ENCODE peak calls at places on chromosomes 2 and 18, in six cellular contexts. One of them, this sample, is unnamed.

GRCh38 chr18:79851489-79851888 is 53.8 kb downstream of the KCNG2 start:
- DNase-seq in GOT3: no peak
- DNase-seq in T-cell: no peak
- DNase-seq in C1 segment of cervical spinal cord: no peak
- DNase-seq in stimulated activated CD4-positive, alpha-beta T cell treated with anti-CD3 and anti-CD28 coated beads, Interleukin-15, amount 100 ng/mL, for 24 hours: no peak
- DNase-seq in activated naive CD4-positive, alpha-beta T cell treated with anti-CD3 and anti-CD28 coated beads, Interleukin-2, amount 10 ng/mL, durations not matched to agents 7 days and 5 days: no peak
- DNase-seq in this sample: no peak

GRCh38 chr2:219076253-219076652 is 15.5 kb upstream of the IHH start:
- DNase-seq in GOT3: no peak
- DNase-seq in T-cell: no peak
- DNase-seq in C1 segment of cervical spinal cord: no peak
- DNase-seq in stimulated activated CD4-positive, alpha-beta T cell treated with anti-CD3 and anti-CD28 coated beads, Interleukin-15, amount 100 ng/mL, for 24 hours: no peak
- DNase-seq in activated naive CD4-positive, alpha-beta T cell treated with anti-CD3 and anti-CD28 coated beads, Interleukin-2, amount 10 ng/mL, durations not matched to agents 7 days and 5 days: no peak
- DNase-seq in this sample: no peak

GRCh38 chr18:70044626-70045025 is 97.0 kb upstream of the CD226 start:
- DNase-seq in GOT3: no peak
- DNase-seq in T-cell: no peak
- DNase-seq in C1 segment of cervical spinal cord: no peak
- DNase-seq in stimulated activated CD4-positive, alpha-beta T cell treated with anti-CD3 and anti-CD28 coated beads, Interleukin-15, amount 100 ng/mL, for 24 hours: no peak
- DNase-seq in activated naive CD4-positive, alpha-beta T cell treated with anti-CD3 and anti-CD28 coated beads, Interleukin-2, amount 10 ng/mL, durations not matched to agents 7 days and 5 days: no peak
- DNase-seq in this sample: peak

GRCh38 chr2:24337958-24338357 is 22.4 kb downstream of the ITSN2 start:
- DNase-seq in GOT3: no peak
- DNase-seq in T-cell: no peak
- DNase-seq in C1 segment of cervical spinal cord: no peak
- DNase-seq in stimulated activated CD4-positive, alpha-beta T cell treated with anti-CD3 and anti-CD28 coated beads, Interleukin-15, amount 100 ng/mL, for 24 hours: no peak
- DNase-seq in activated naive CD4-positive, alpha-beta T cell treated with anti-CD3 and anti-CD28 coated beads, Interleukin-2, amount 10 ng/mL, durations not matched to agents 7 days and 5 days: no peak
- DNase-seq in this sample: no peak

GRCh38 chr2:230225486-230225885 is at the start of gene SP140:
- DNase-seq in GOT3: no peak
- DNase-seq in T-cell: peak
- DNase-seq in C1 segment of cervical spinal cord: no peak
- DNase-seq in stimulated activated CD4-positive, alpha-beta T cell treated with anti-CD3 and anti-CD28 coated beads, Interleukin-15, amount 100 ng/mL, for 24 hours: peak
- DNase-seq in activated naive CD4-positive, alpha-beta T cell treated with anti-CD3 and anti-CD28 coated beads, Interleukin-2, amount 10 ng/mL, durations not matched to agents 7 days and 5 days: peak
- DNase-seq in this sample: no peak

GRCh38 chr2:25401307-25402021 is 59.7 kb upstream of the DNMT3A start:
- DNase-seq in GOT3: no peak
- DNase-seq in T-cell: no peak
- DNase-seq in C1 segment of cervical spinal cord: no peak
- DNase-seq in stimulated activated CD4-positive, alpha-beta T cell treated with anti-CD3 and anti-CD28 coated beads, Interleukin-15, amount 100 ng/mL, for 24 hours: no peak
- DNase-seq in activated naive CD4-positive, alpha-beta T cell treated with anti-CD3 and anti-CD28 coated beads, Interleukin-2, amount 10 ng/mL, durations not matched to agents 7 days and 5 days: no peak
- DNase-seq in this sample: no peak

GRCh38 chr2:240244543-240244942 is 104.1 kb upstream of the OTOS start:
- DNase-seq in GOT3: no peak
- DNase-seq in T-cell: no peak
- DNase-seq in C1 segment of cervical spinal cord: no peak
- DNase-seq in stimulated activated CD4-positive, alpha-beta T cell treated with anti-CD3 and anti-CD28 coated beads, Interleukin-15, amount 100 ng/mL, for 24 hours: no peak
- DNase-seq in activated naive CD4-positive, alpha-beta T cell treated with anti-CD3 and anti-CD28 coated beads, Interleukin-2, amount 10 ng/mL, durations not matched to agents 7 days and 5 days: no peak
- DNase-seq in this sample: no peak

GRCh38 chr2:144444418-144444817 is 75.5 kb downstream of the ZEB2 start:
- DNase-seq in GOT3: no peak
- DNase-seq in T-cell: no peak
- DNase-seq in C1 segment of cervical spinal cord: no peak
- DNase-seq in stimulated activated CD4-positive, alpha-beta T cell treated with anti-CD3 and anti-CD28 coated beads, Interleukin-15, amount 100 ng/mL, for 24 hours: no peak
- DNase-seq in activated naive CD4-positive, alpha-beta T cell treated with anti-CD3 and anti-CD28 coated beads, Interleukin-2, amount 10 ng/mL, durations not matched to agents 7 days and 5 days: no peak
- DNase-seq in this sample: no peak

GRCh38 chr2:75238670-75239330 is 39.5 kb upstream of the TACR1 start:
- DNase-seq in GOT3: no peak
- DNase-seq in T-cell: no peak
- DNase-seq in C1 segment of cervical spinal cord: no peak
- DNase-seq in stimulated activated CD4-positive, alpha-beta T cell treated with anti-CD3 and anti-CD28 coated beads, Interleukin-15, amount 100 ng/mL, for 24 hours: no peak
- DNase-seq in activated naive CD4-positive, alpha-beta T cell treated with anti-CD3 and anti-CD28 coated beads, Interleukin-2, amount 10 ng/mL, durations not matched to agents 7 days and 5 days: no peak
- DNase-seq in this sample: peak

GRCh38 chr2:148812306-148812705 is 62.7 kb upstream of the KIF5C start:
- DNase-seq in GOT3: no peak
- DNase-seq in T-cell: no peak
- DNase-seq in C1 segment of cervical spinal cord: no peak
- DNase-seq in stimulated activated CD4-positive, alpha-beta T cell treated with anti-CD3 and anti-CD28 coated beads, Interleukin-15, amount 100 ng/mL, for 24 hours: no peak
- DNase-seq in activated naive CD4-positive, alpha-beta T cell treated with anti-CD3 and anti-CD28 coated beads, Interleukin-2, amount 10 ng/mL, durations not matched to agents 7 days and 5 days: no peak
- DNase-seq in this sample: peak

GRCh38 chr2:84846732-84847131 is 34.2 kb downstream of the TRABD2A start:
- DNase-seq in GOT3: no peak
- DNase-seq in T-cell: no peak
- DNase-seq in C1 segment of cervical spinal cord: no peak
- DNase-seq in stimulated activated CD4-positive, alpha-beta T cell treated with anti-CD3 and anti-CD28 coated beads, Interleukin-15, amount 100 ng/mL, for 24 hours: no peak
- DNase-seq in activated naive CD4-positive, alpha-beta T cell treated with anti-CD3 and anti-CD28 coated beads, Interleukin-2, amount 10 ng/mL, durations not matched to agents 7 days and 5 days: no peak
- DNase-seq in this sample: no peak

GRCh38 chr18:64720781-64721464 is 572.0 kb upstream of the LINC00305 start:
- DNase-seq in GOT3: no peak
- DNase-seq in T-cell: no peak
- DNase-seq in C1 segment of cervical spinal cord: no peak
- DNase-seq in stimulated activated CD4-positive, alpha-beta T cell treated with anti-CD3 and anti-CD28 coated beads, Interleukin-15, amount 100 ng/mL, for 24 hours: no peak
- DNase-seq in activated naive CD4-positive, alpha-beta T cell treated with anti-CD3 and anti-CD28 coated beads, Interleukin-2, amount 10 ng/mL, durations not matched to agents 7 days and 5 days: no peak
- DNase-seq in this sample: no peak

GRCh38 chr2:185291035-185291647 is 447.5 kb upstream of the FSIP2 start:
- DNase-seq in GOT3: no peak
- DNase-seq in T-cell: no peak
- DNase-seq in C1 segment of cervical spinal cord: no peak
- DNase-seq in stimulated activated CD4-positive, alpha-beta T cell treated with anti-CD3 and anti-CD28 coated beads, Interleukin-15, amount 100 ng/mL, for 24 hours: peak
- DNase-seq in activated naive CD4-positive, alpha-beta T cell treated with anti-CD3 and anti-CD28 coated beads, Interleukin-2, amount 10 ng/mL, durations not matched to agents 7 days and 5 days: peak
- DNase-seq in this sample: peak

GRCh38 chr2:207896525-207897295 is 127.0 kb upstream of the FZD5 start:
- DNase-seq in GOT3: no peak
- DNase-seq in T-cell: no peak
- DNase-seq in C1 segment of cervical spinal cord: no peak
- DNase-seq in stimulated activated CD4-positive, alpha-beta T cell treated with anti-CD3 and anti-CD28 coated beads, Interleukin-15, amount 100 ng/mL, for 24 hours: no peak
- DNase-seq in activated naive CD4-positive, alpha-beta T cell treated with anti-CD3 and anti-CD28 coated beads, Interleukin-2, amount 10 ng/mL, durations not matched to agents 7 days and 5 days: no peak
- DNase-seq in this sample: no peak

GRCh38 chr2:135494503-135494902 is 36.5 kb downstream of the ZRANB3 start:
- DNase-seq in GOT3: no peak
- DNase-seq in T-cell: no peak
- DNase-seq in C1 segment of cervical spinal cord: no peak
- DNase-seq in stimulated activated CD4-positive, alpha-beta T cell treated with anti-CD3 and anti-CD28 coated beads, Interleukin-15, amount 100 ng/mL, for 24 hours: no peak
- DNase-seq in activated naive CD4-positive, alpha-beta T cell treated with anti-CD3 and anti-CD28 coated beads, Interleukin-2, amount 10 ng/mL, durations not matched to agents 7 days and 5 days: no peak
- DNase-seq in this sample: peak

GRCh38 chr2:5587726-5588125 is 104.5 kb upstream of the SOX11 start:
- DNase-seq in GOT3: no peak
- DNase-seq in T-cell: no peak
- DNase-seq in C1 segment of cervical spinal cord: no peak
- DNase-seq in stimulated activated CD4-positive, alpha-beta T cell treated with anti-CD3 and anti-CD28 coated beads, Interleukin-15, amount 100 ng/mL, for 24 hours: no peak
- DNase-seq in activated naive CD4-positive, alpha-beta T cell treated with anti-CD3 and anti-CD28 coated beads, Interleukin-2, amount 10 ng/mL, durations not matched to agents 7 days and 5 days: no peak
- DNase-seq in this sample: no peak

GRCh38 chr2:203340791-203341487 is 12.7 kb downstream of the ABI2 start:
- DNase-seq in GOT3: no peak
- DNase-seq in T-cell: no peak
- DNase-seq in C1 segment of cervical spinal cord: no peak
- DNase-seq in stimulated activated CD4-positive, alpha-beta T cell treated with anti-CD3 and anti-CD28 coated beads, Interleukin-15, amount 100 ng/mL, for 24 hours: no peak
- DNase-seq in activated naive CD4-positive, alpha-beta T cell treated with anti-CD3 and anti-CD28 coated beads, Interleukin-2, amount 10 ng/mL, durations not matched to agents 7 days and 5 days: no peak
- DNase-seq in this sample: peak

GRCh38 chr18:48408727-48409590 is at the start of gene ZBTB7C:
- DNase-seq in GOT3: no peak
- DNase-seq in T-cell: no peak
- DNase-seq in C1 segment of cervical spinal cord: no peak
- DNase-seq in stimulated activated CD4-positive, alpha-beta T cell treated with anti-CD3 and anti-CD28 coated beads, Interleukin-15, amount 100 ng/mL, for 24 hours: peak
- DNase-seq in activated naive CD4-positive, alpha-beta T cell treated with anti-CD3 and anti-CD28 coated beads, Interleukin-2, amount 10 ng/mL, durations not matched to agents 7 days and 5 days: peak
- DNase-seq in this sample: no peak

GRCh38 chr2:88683160-88684021 is 8.1 kb upstream of the RPIA start:
- DNase-seq in GOT3: no peak
- DNase-seq in T-cell: no peak
- DNase-seq in C1 segment of cervical spinal cord: no peak
- DNase-seq in stimulated activated CD4-positive, alpha-beta T cell treated with anti-CD3 and anti-CD28 coated beads, Interleukin-15, amount 100 ng/mL, for 24 hours: no peak
- DNase-seq in activated naive CD4-positive, alpha-beta T cell treated with anti-CD3 and anti-CD28 coated beads, Interleukin-2, amount 10 ng/mL, durations not matched to agents 7 days and 5 days: no peak
- DNase-seq in this sample: no peak

GRCh38 chr2:234512884-234513669 is 16.2 kb upstream of the ARL4C start:
- DNase-seq in GOT3: no peak
- DNase-seq in T-cell: no peak
- DNase-seq in C1 segment of cervical spinal cord: no peak
- DNase-seq in stimulated activated CD4-positive, alpha-beta T cell treated with anti-CD3 and anti-CD28 coated beads, Interleukin-15, amount 100 ng/mL, for 24 hours: no peak
- DNase-seq in activated naive CD4-positive, alpha-beta T cell treated with anti-CD3 and anti-CD28 coated beads, Interleukin-2, amount 10 ng/mL, durations not matched to agents 7 days and 5 days: no peak
- DNase-seq in this sample: peak

GRCh38 chr2:230907361-230908093 is 17.5 kb downstream of the GPR55 start:
- DNase-seq in GOT3: no peak
- DNase-seq in T-cell: no peak
- DNase-seq in C1 segment of cervical spinal cord: no peak
- DNase-seq in stimulated activated CD4-positive, alpha-beta T cell treated with anti-CD3 and anti-CD28 coated beads, Interleukin-15, amount 100 ng/mL, for 24 hours: no peak
- DNase-seq in activated naive CD4-positive, alpha-beta T cell treated with anti-CD3 and anti-CD28 coated beads, Interleukin-2, amount 10 ng/mL, durations not matched to agents 7 days and 5 days: no peak
- DNase-seq in this sample: no peak

GRCh38 chr2:241540766-241541561 is 17.6 kb upstream of the BOK start:
- DNase-seq in GOT3: no peak
- DNase-seq in T-cell: peak
- DNase-seq in C1 segment of cervical spinal cord: no peak
- DNase-seq in stimulated activated CD4-positive, alpha-beta T cell treated with anti-CD3 and anti-CD28 coated beads, Interleukin-15, amount 100 ng/mL, for 24 hours: peak
- DNase-seq in activated naive CD4-positive, alpha-beta T cell treated with anti-CD3 and anti-CD28 coated beads, Interleukin-2, amount 10 ng/mL, durations not matched to agents 7 days and 5 days: peak
- DNase-seq in this sample: peak

GRCh38 chr18:23357992-23358594 is 95.0 kb upstream of the RIOK3 start:
- DNase-seq in GOT3: no peak
- DNase-seq in T-cell: no peak
- DNase-seq in C1 segment of cervical spinal cord: no peak
- DNase-seq in stimulated activated CD4-positive, alpha-beta T cell treated with anti-CD3 and anti-CD28 coated beads, Interleukin-15, amount 100 ng/mL, for 24 hours: no peak
- DNase-seq in activated naive CD4-positive, alpha-beta T cell treated with anti-CD3 and anti-CD28 coated beads, Interleukin-2, amount 10 ng/mL, durations not matched to agents 7 days and 5 days: no peak
- DNase-seq in this sample: no peak

GRCh38 chr2:96906719-96907404 is 37.0 kb upstream of the SEMA4C start:
- DNase-seq in GOT3: no peak
- DNase-seq in T-cell: no peak
- DNase-seq in C1 segment of cervical spinal cord: no peak
- DNase-seq in stimulated activated CD4-positive, alpha-beta T cell treated with anti-CD3 and anti-CD28 coated beads, Interleukin-15, amount 100 ng/mL, for 24 hours: no peak
- DNase-seq in activated naive CD4-positive, alpha-beta T cell treated with anti-CD3 and anti-CD28 coated beads, Interleukin-2, amount 10 ng/mL, durations not matched to agents 7 days and 5 days: no peak
- DNase-seq in this sample: peak

GRCh38 chr18:7950380-7951143 is 383.4 kb downstream of the PTPRM start:
- DNase-seq in GOT3: no peak
- DNase-seq in T-cell: no peak
- DNase-seq in C1 segment of cervical spinal cord: no peak
- DNase-seq in stimulated activated CD4-positive, alpha-beta T cell treated with anti-CD3 and anti-CD28 coated beads, Interleukin-15, amount 100 ng/mL, for 24 hours: peak
- DNase-seq in activated naive CD4-positive, alpha-beta T cell treated with anti-CD3 and anti-CD28 coated beads, Interleukin-2, amount 10 ng/mL, durations not matched to agents 7 days and 5 days: no peak
- DNase-seq in this sample: peak

GRCh38 chr2:203730076-203730729 is 23.8 kb downstream of the CD28 start:
- DNase-seq in GOT3: no peak
- DNase-seq in T-cell: no peak
- DNase-seq in C1 segment of cervical spinal cord: no peak
- DNase-seq in stimulated activated CD4-positive, alpha-beta T cell treated with anti-CD3 and anti-CD28 coated beads, Interleukin-15, amount 100 ng/mL, for 24 hours: no peak
- DNase-seq in activated naive CD4-positive, alpha-beta T cell treated with anti-CD3 and anti-CD28 coated beads, Interleukin-2, amount 10 ng/mL, durations not matched to agents 7 days and 5 days: no peak
- DNase-seq in this sample: peak

GRCh38 chr2:231679906-231680283 is 28.4 kb upstream of the PTMA start:
- DNase-seq in GOT3: no peak
- DNase-seq in T-cell: no peak
- DNase-seq in C1 segment of cervical spinal cord: no peak
- DNase-seq in stimulated activated CD4-positive, alpha-beta T cell treated with anti-CD3 and anti-CD28 coated beads, Interleukin-15, amount 100 ng/mL, for 24 hours: no peak
- DNase-seq in activated naive CD4-positive, alpha-beta T cell treated with anti-CD3 and anti-CD28 coated beads, Interleukin-2, amount 10 ng/mL, durations not matched to agents 7 days and 5 days: no peak
- DNase-seq in this sample: no peak

GRCh38 chr18:79397830-79398761 is 2.4 kb downstream of the NFATC1 start:
- DNase-seq in GOT3: no peak
- DNase-seq in T-cell: no peak
- DNase-seq in C1 segment of cervical spinal cord: no peak
- DNase-seq in stimulated activated CD4-positive, alpha-beta T cell treated with anti-CD3 and anti-CD28 coated beads, Interleukin-15, amount 100 ng/mL, for 24 hours: no peak
- DNase-seq in activated naive CD4-positive, alpha-beta T cell treated with anti-CD3 and anti-CD28 coated beads, Interleukin-2, amount 10 ng/mL, durations not matched to agents 7 days and 5 days: no peak
- DNase-seq in this sample: no peak

GRCh38 chr2:9740382-9741040 is 102.8 kb upstream of the TAF1B start:
- DNase-seq in GOT3: no peak
- DNase-seq in T-cell: no peak
- DNase-seq in C1 segment of cervical spinal cord: no peak
- DNase-seq in stimulated activated CD4-positive, alpha-beta T cell treated with anti-CD3 and anti-CD28 coated beads, Interleukin-15, amount 100 ng/mL, for 24 hours: no peak
- DNase-seq in activated naive CD4-positive, alpha-beta T cell treated with anti-CD3 and anti-CD28 coated beads, Interleukin-2, amount 10 ng/mL, durations not matched to agents 7 days and 5 days: no peak
- DNase-seq in this sample: no peak

GRCh38 chr18:33317640-33318039 is 122.9 kb downstream of the CCDC178 start:
- DNase-seq in GOT3: no peak
- DNase-seq in T-cell: no peak
- DNase-seq in C1 segment of cervical spinal cord: no peak
- DNase-seq in stimulated activated CD4-positive, alpha-beta T cell treated with anti-CD3 and anti-CD28 coated beads, Interleukin-15, amount 100 ng/mL, for 24 hours: no peak
- DNase-seq in activated naive CD4-positive, alpha-beta T cell treated with anti-CD3 and anti-CD28 coated beads, Interleukin-2, amount 10 ng/mL, durations not matched to agents 7 days and 5 days: no peak
- DNase-seq in this sample: no peak

GRCh38 chr18:57441395-57441794 is 6.2 kb downstream of the ONECUT2 start:
- DNase-seq in GOT3: no peak
- DNase-seq in T-cell: no peak
- DNase-seq in C1 segment of cervical spinal cord: no peak
- DNase-seq in stimulated activated CD4-positive, alpha-beta T cell treated with anti-CD3 and anti-CD28 coated beads, Interleukin-15, amount 100 ng/mL, for 24 hours: peak
- DNase-seq in activated naive CD4-positive, alpha-beta T cell treated with anti-CD3 and anti-CD28 coated beads, Interleukin-2, amount 10 ng/mL, durations not matched to agents 7 days and 5 days: no peak
- DNase-seq in this sample: peak

GRCh38 chr18:47844828-47845227 is 85.6 kb downstream of the SMAD2 start:
- DNase-seq in GOT3: no peak
- DNase-seq in T-cell: no peak
- DNase-seq in C1 segment of cervical spinal cord: no peak
- DNase-seq in stimulated activated CD4-positive, alpha-beta T cell treated with anti-CD3 and anti-CD28 coated beads, Interleukin-15, amount 100 ng/mL, for 24 hours: no peak
- DNase-seq in activated naive CD4-positive, alpha-beta T cell treated with anti-CD3 and anti-CD28 coated beads, Interleukin-2, amount 10 ng/mL, durations not matched to agents 7 days and 5 days: no peak
- DNase-seq in this sample: no peak

GRCh38 chr2:47644351-47644750 is 138.6 kb upstream of the MSH6 start:
- DNase-seq in GOT3: no peak
- DNase-seq in T-cell: no peak
- DNase-seq in C1 segment of cervical spinal cord: no peak
- DNase-seq in stimulated activated CD4-positive, alpha-beta T cell treated with anti-CD3 and anti-CD28 coated beads, Interleukin-15, amount 100 ng/mL, for 24 hours: no peak
- DNase-seq in activated naive CD4-positive, alpha-beta T cell treated with anti-CD3 and anti-CD28 coated beads, Interleukin-2, amount 10 ng/mL, durations not matched to agents 7 days and 5 days: no peak
- DNase-seq in this sample: no peak

GRCh38 chr2:80496770-80497169 is 192.2 kb upstream of the LRRTM1 start:
- DNase-seq in GOT3: no peak
- DNase-seq in T-cell: no peak
- DNase-seq in C1 segment of cervical spinal cord: no peak
- DNase-seq in stimulated activated CD4-positive, alpha-beta T cell treated with anti-CD3 and anti-CD28 coated beads, Interleukin-15, amount 100 ng/mL, for 24 hours: no peak
- DNase-seq in activated naive CD4-positive, alpha-beta T cell treated with anti-CD3 and anti-CD28 coated beads, Interleukin-2, amount 10 ng/mL, durations not matched to agents 7 days and 5 days: no peak
- DNase-seq in this sample: peak